ENCODE peak calls at places on chromosomes 5 and 9, in five cellular contexts. One of them, this sample, is unnamed.

GRCh38 chr9:81690251-81690851 is 1.0 kb upstream of the TLE1 start:
- DNase-seq in gastrocnemius medialis: no peak
- DNase-seq in AG04450: no peak
- DNase-seq in CD8-positive, alpha-beta memory T cell: no peak
- DNase-seq in HL-60: no peak
- DNase-seq in this sample: peak; percentile 74

GRCh38 chr9:5549671-5550650 is 39.6 kb downstream of the PDCD1LG2 start:
- DNase-seq in CD8-positive, alpha-beta memory T cell: no peak
- DNase-seq in AG04450: no peak
- DNase-seq in gastrocnemius medialis: no peak
- DNase-seq in HL-60: no peak
- DNase-seq in this sample: no peak

GRCh38 chr5:173327084-173327947 is 898 bp downstream of the STC2 start:
- DNase-seq in HL-60: no peak
- DNase-seq in CD8-positive, alpha-beta memory T cell: no peak
- DNase-seq in gastrocnemius medialis: peak; percentile 37
- DNase-seq in AG04450: no peak
- DNase-seq in this sample: peak; percentile 48

GRCh38 chr9:114238919-114239879 is 83.7 kb upstream of the ORM1 start:
- DNase-seq in gastrocnemius medialis: no peak
- DNase-seq in CD8-positive, alpha-beta memory T cell: no peak
- DNase-seq in AG04450: no peak
- DNase-seq in HL-60: peak; percentile 42
- DNase-seq in this sample: no peak

GRCh38 chr5:123035950-123036390 is 555 bp downstream of the PPIC start:
- DNase-seq in HL-60: no peak
- DNase-seq in gastrocnemius medialis: peak; percentile 45
- DNase-seq in AG04450: no peak
- DNase-seq in CD8-positive, alpha-beta memory T cell: no peak
- DNase-seq in this sample: peak; percentile 58

GRCh38 chr5:50889790-50890189 is 223.4 kb downstream of the PARP8 start:
- DNase-seq in HL-60: no peak
- DNase-seq in AG04450: no peak
- DNase-seq in gastrocnemius medialis: no peak
- DNase-seq in CD8-positive, alpha-beta memory T cell: no peak
- DNase-seq in this sample: no peak

GRCh38 chr5:118326496-118327045 is 661.8 kb downstream of the DTWD2 start:
- DNase-seq in HL-60: no peak
- DNase-seq in gastrocnemius medialis: no peak
- DNase-seq in CD8-positive, alpha-beta memory T cell: no peak
- DNase-seq in AG04450: no peak
- DNase-seq in this sample: no peak

GRCh38 chr5:172973127-172973916 is 10.2 kb upstream of the ATP6V0E1 start:
- DNase-seq in HL-60: no peak
- DNase-seq in AG04450: no peak
- DNase-seq in CD8-positive, alpha-beta memory T cell: no peak
- DNase-seq in gastrocnemius medialis: no peak
- DNase-seq in this sample: no peak

GRCh38 chr9:37433754-37434435 is 11.4 kb downstream of the GRHPR start:
- DNase-seq in HL-60: no peak
- DNase-seq in CD8-positive, alpha-beta memory T cell: no peak
- DNase-seq in AG04450: no peak
- DNase-seq in gastrocnemius medialis: no peak
- DNase-seq in this sample: no peak

GRCh38 chr5:44875661-44876250 is 67.0 kb downstream of the MRPS30 start:
- DNase-seq in AG04450: peak; percentile 36
- DNase-seq in HL-60: no peak
- DNase-seq in CD8-positive, alpha-beta memory T cell: no peak
- DNase-seq in gastrocnemius medialis: no peak
- DNase-seq in this sample: no peak

GRCh38 chr9:133970581-133970900 is 21.6 kb downstream of the VAV2 start:
- DNase-seq in HL-60: no peak
- DNase-seq in CD8-positive, alpha-beta memory T cell: no peak
- DNase-seq in gastrocnemius medialis: no peak
- DNase-seq in AG04450: no peak
- DNase-seq in this sample: no peak

GRCh38 chr5:178117911-178118310 is 4.6 kb downstream of the N4BP3 start:
- DNase-seq in HL-60: no peak
- DNase-seq in gastrocnemius medialis: no peak
- DNase-seq in CD8-positive, alpha-beta memory T cell: no peak
- DNase-seq in AG04450: no peak
- DNase-seq in this sample: peak; percentile 84
- H3K27ac ChIP-seq in HL-60: no peak overlapping the region
- H3K27ac ChIP-seq in gastrocnemius medialis: no peak overlapping the region
- H3K27ac ChIP-seq in CD8-positive, alpha-beta memory T cell: no peak overlapping the region
- H3K27ac ChIP-seq in AG04450: no peak overlapping the region
- H3K27ac ChIP-seq in this sample: peak overlapping the region; percentile 97

GRCh38 chr9:35863583-35863982 is 6.6 kb downstream of the OR13J1 start:
- DNase-seq in AG04450: no peak
- DNase-seq in CD8-positive, alpha-beta memory T cell: no peak
- DNase-seq in HL-60: no peak
- DNase-seq in gastrocnemius medialis: no peak
- DNase-seq in this sample: no peak

GRCh38 chr9:35859995-35860348 is 10.2 kb downstream of the OR13J1 start:
- DNase-seq in AG04450: no peak
- DNase-seq in gastrocnemius medialis: no peak
- DNase-seq in CD8-positive, alpha-beta memory T cell: no peak
- DNase-seq in HL-60: no peak
- DNase-seq in this sample: no peak

GRCh38 chr9:35861161-35861897 is 8.9 kb downstream of the OR13J1 start:
- DNase-seq in AG04450: no peak
- DNase-seq in HL-60: no peak
- DNase-seq in CD8-positive, alpha-beta memory T cell: no peak
- DNase-seq in gastrocnemius medialis: no peak
- DNase-seq in this sample: no peak

GRCh38 chr9:35864695-35865255 is 5.4 kb downstream of the OR13J1 start:
- DNase-seq in AG04450: no peak
- DNase-seq in HL-60: no peak
- DNase-seq in CD8-positive, alpha-beta memory T cell: no peak
- DNase-seq in gastrocnemius medialis: no peak
- DNase-seq in this sample: no peak

GRCh38 chr9:35862328-35862727 is 7.9 kb downstream of the OR13J1 start:
- DNase-seq in gastrocnemius medialis: no peak
- DNase-seq in HL-60: no peak
- DNase-seq in CD8-positive, alpha-beta memory T cell: no peak
- DNase-seq in AG04450: no peak
- DNase-seq in this sample: no peak
- H3K27ac ChIP-seq in gastrocnemius medialis: no peak overlapping the region
- H3K27ac ChIP-seq in HL-60: no peak overlapping the region
- H3K27ac ChIP-seq in CD8-positive, alpha-beta memory T cell: no peak overlapping the region
- H3K27ac ChIP-seq in AG04450: no peak overlapping the region
- H3K27ac ChIP-seq in this sample: no peak overlapping the region

GRCh38 chr9:89532478-89532877 is 34.6 kb upstream of the SEMA4D start:
- DNase-seq in HL-60: no peak
- DNase-seq in gastrocnemius medialis: no peak
- DNase-seq in AG04450: no peak
- DNase-seq in CD8-positive, alpha-beta memory T cell: no peak
- DNase-seq in this sample: no peak
- H3K27ac ChIP-seq in HL-60: no peak overlapping the region
- H3K27ac ChIP-seq in gastrocnemius medialis: no peak overlapping the region
- H3K27ac ChIP-seq in AG04450: no peak overlapping the region
- H3K27ac ChIP-seq in CD8-positive, alpha-beta memory T cell: no peak overlapping the region
- H3K27ac ChIP-seq in this sample: no peak overlapping the region

GRCh38 chr5:14160116-14160515 is 17.0 kb downstream of the TRIO start:
- DNase-seq in AG04450: no peak
- DNase-seq in HL-60: no peak
- DNase-seq in CD8-positive, alpha-beta memory T cell: no peak
- DNase-seq in gastrocnemius medialis: no peak
- DNase-seq in this sample: no peak
- H3K27ac ChIP-seq in AG04450: peak overlapping the region; percentile 47
- H3K27ac ChIP-seq in HL-60: no peak overlapping the region
- H3K27ac ChIP-seq in CD8-positive, alpha-beta memory T cell: no peak overlapping the region
- H3K27ac ChIP-seq in gastrocnemius medialis: no peak overlapping the region
- H3K27ac ChIP-seq in this sample: no peak overlapping the region

DNA sequence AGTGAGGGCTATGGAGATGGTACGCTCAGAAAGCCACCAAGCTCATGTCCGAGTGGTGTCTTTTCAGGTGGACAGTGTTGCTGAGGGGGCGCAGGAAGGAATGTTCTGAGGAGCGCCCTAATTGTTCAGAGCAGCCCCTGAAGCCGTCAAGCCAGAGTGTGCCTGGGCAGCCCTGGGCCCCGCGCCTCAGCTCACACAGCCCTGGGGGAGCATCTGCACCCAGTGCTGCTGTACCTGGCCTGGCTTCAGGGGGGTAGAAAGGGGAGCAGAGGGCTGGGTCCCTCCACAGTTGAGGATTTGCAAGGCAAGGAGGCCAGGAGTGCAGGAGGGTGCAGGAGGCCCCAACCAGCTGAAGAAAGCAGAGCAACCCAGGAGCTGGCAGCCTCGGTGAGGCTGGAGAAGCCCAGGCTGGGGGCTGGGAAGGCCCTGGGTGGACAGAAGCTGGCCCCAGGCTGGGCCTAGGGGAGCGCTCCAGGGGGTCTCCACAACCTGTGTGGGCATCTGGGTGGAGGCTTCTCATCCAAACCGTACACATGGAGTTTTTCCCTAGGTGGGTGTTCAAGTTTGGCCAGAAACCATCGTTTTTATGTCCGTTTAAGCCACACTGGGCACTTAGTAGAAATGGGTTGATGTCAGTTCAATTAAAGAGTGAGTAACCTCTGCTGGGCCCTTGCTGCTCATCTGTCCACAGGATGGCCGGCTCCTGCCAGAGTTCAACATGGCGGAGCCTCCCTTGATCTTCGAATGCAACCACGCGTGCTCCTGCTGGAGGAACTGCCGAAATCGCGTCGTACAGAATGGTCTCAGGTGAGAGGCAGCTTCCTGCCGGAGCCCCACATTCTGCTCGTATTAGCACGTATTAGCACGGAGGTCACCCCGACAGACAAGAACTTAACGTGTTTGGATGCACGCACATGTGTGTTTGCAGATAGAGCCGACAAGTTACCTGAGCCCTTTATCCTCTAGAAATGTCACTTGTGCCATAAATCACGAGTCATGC is 62.0 kb upstream of the CACNA1B start:
- DNase-seq in HL-60: no peak
- DNase-seq in AG04450: no peak
- DNase-seq in gastrocnemius medialis: no peak
- DNase-seq in CD8-positive, alpha-beta memory T cell: no peak
- DNase-seq in this sample: no peak
- H3K27ac ChIP-seq in HL-60: no peak overlapping the region
- H3K27ac ChIP-seq in AG04450: no peak overlapping the region
- H3K27ac ChIP-seq in gastrocnemius medialis: no peak overlapping the region
- H3K27ac ChIP-seq in CD8-positive, alpha-beta memory T cell: no peak overlapping the region
- H3K27ac ChIP-seq in this sample: no peak overlapping the region

GRCh38 chr9:131865446-131866195 is 125.7 kb upstream of the RAPGEF1 start:
- DNase-seq in AG04450: no peak
- DNase-seq in CD8-positive, alpha-beta memory T cell: no peak
- DNase-seq in gastrocnemius medialis: no peak
- DNase-seq in HL-60: no peak
- DNase-seq in this sample: no peak

GRCh38 chr9:131862261-131862660 is 122.4 kb upstream of the RAPGEF1 start:
- DNase-seq in gastrocnemius medialis: no peak
- DNase-seq in AG04450: no peak
- DNase-seq in HL-60: no peak
- DNase-seq in CD8-positive, alpha-beta memory T cell: no peak
- DNase-seq in this sample: no peak

GRCh38 chr9:131867611-131868192 is 127.8 kb upstream of the RAPGEF1 start:
- DNase-seq in gastrocnemius medialis: no peak
- DNase-seq in HL-60: no peak
- DNase-seq in CD8-positive, alpha-beta memory T cell: no peak
- DNase-seq in AG04450: no peak
- DNase-seq in this sample: no peak

GRCh38 chr9:131860430-131860829 is 120.6 kb upstream of the RAPGEF1 start:
- DNase-seq in AG04450: no peak
- DNase-seq in CD8-positive, alpha-beta memory T cell: no peak
- DNase-seq in gastrocnemius medialis: no peak
- DNase-seq in HL-60: no peak
- DNase-seq in this sample: no peak

DNA sequence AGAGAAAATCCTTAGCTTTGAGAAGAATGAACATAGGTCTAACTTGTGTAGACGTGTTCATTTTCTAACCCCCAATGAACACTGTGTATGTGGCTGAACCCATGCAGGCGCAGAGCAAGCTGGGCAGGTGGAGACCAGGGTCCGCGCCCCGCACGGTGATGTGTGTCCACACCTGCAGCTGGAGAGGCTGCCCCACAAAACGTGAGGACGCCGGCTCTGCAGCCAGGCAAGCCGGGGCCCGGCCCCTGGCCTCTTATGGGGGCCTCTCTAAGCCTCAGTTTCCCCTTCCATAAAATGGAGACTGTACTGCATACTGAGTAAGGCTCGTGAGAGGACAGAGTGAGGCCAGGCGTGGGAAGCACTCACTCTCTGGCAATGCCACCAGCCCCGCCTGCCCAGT is 124.7 kb upstream of the RAPGEF1 start:
- DNase-seq in CD8-positive, alpha-beta memory T cell: no peak
- DNase-seq in gastrocnemius medialis: no peak
- DNase-seq in HL-60: no peak
- DNase-seq in AG04450: no peak
- DNase-seq in this sample: no peak
- H3K27ac ChIP-seq in CD8-positive, alpha-beta memory T cell: no peak overlapping the region
- H3K27ac ChIP-seq in gastrocnemius medialis: no peak overlapping the region
- H3K27ac ChIP-seq in HL-60: no peak overlapping the region
- H3K27ac ChIP-seq in AG04450: no peak overlapping the region
- H3K27ac ChIP-seq in this sample: no peak overlapping the region

DNA sequence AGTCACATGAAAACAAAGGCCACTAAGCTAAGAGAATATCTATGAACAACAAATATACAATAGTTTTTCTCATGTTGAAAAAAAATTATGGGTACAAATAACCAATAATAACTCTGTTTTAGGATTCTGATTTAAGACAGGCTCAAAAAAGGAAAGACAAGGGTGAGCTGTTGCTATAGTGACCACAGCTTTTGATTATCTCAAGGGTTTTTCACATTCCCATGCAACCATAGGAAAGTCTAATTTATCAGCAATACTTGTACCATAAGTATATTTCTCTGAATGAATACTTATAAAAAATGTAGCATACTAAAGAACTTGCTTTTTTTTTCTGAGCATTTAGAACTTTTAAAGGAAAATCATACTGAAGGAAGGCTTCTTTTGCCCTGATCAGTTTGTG is 68.0 kb downstream of the MRPS27 start:
- DNase-seq in CD8-positive, alpha-beta memory T cell: no peak
- DNase-seq in AG04450: no peak
- DNase-seq in HL-60: no peak
- DNase-seq in gastrocnemius medialis: no peak
- DNase-seq in this sample: no peak
- H3K27ac ChIP-seq in CD8-positive, alpha-beta memory T cell: no peak overlapping the region
- H3K27ac ChIP-seq in AG04450: no peak overlapping the region
- H3K27ac ChIP-seq in HL-60: no peak overlapping the region
- H3K27ac ChIP-seq in gastrocnemius medialis: no peak overlapping the region
- H3K27ac ChIP-seq in this sample: no peak overlapping the region

DNA sequence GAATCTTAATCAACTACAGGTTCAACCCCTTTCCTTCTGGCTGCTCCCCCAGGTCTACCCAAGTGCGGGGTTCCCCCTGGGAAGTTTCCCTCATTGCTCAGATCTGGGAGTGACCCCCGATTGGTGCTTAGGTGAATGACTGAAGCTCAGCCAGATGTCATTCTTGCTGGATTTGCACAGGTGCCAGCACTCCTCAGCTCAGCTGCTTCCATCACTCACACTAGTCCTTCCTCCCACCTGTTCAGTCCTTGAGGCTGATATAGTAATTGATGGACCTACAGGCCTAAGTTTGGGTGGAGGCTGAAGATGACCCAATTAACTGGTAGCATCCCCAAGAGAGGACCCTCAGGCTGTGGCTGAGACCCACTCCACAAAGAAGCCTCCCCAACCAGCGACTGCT is 32.9 kb downstream of the PRLR start:
- DNase-seq in CD8-positive, alpha-beta memory T cell: no peak
- DNase-seq in gastrocnemius medialis: no peak
- DNase-seq in HL-60: no peak
- DNase-seq in AG04450: no peak
- DNase-seq in this sample: peak; percentile 82
- H3K27ac ChIP-seq in CD8-positive, alpha-beta memory T cell: no peak overlapping the region
- H3K27ac ChIP-seq in gastrocnemius medialis: no peak overlapping the region
- H3K27ac ChIP-seq in HL-60: no peak overlapping the region
- H3K27ac ChIP-seq in AG04450: no peak overlapping the region
- H3K27ac ChIP-seq in this sample: peak overlapping the region; percentile 65

This sample was measured in SJCRH30.